ENCODE peak calls at places on chromosome 3, in seven cellular contexts. N, R, F, T, P, E and V are unnamed samples.

GRCh38 chr3:151345854-151346253 is 16.5 kb upstream of the P2RY13 start:
- DNase-seq in F (peak), T (no peak), R (no peak), E (no peak), N (no peak), P (peak), V (no peak)

GRCh38 chr3:150727653-150728502 is 24.2 kb upstream of the ERICH6 start:
- DNase-seq in P (peak), R (no peak), N (no peak), E (no peak), T (no peak), F (no peak), V (no peak)

GRCh38 chr3:146777941-146778340 is 172.8 kb upstream of the PLSCR5 start:
- DNase-seq in P (no peak), F (no peak), R (no peak), E (no peak), T (no peak), N (no peak), V (no peak)

GRCh38 chr3:25513642-25514266 is 85.7 kb downstream of the RARB start:
- DNase-seq in E (no peak), F (no peak), R (no peak), T (no peak), P (no peak), N (no peak), V (no peak)

GRCh38 chr3:70829101-70829500 is 516.7 kb upstream of the MDFIC2 start:
- DNase-seq in E (no peak), F (peak), N (no peak), T (no peak), R (no peak), P (peak), V (no peak)

GRCh38 chr3:71130516-71131384 is 452.8 kb downstream of the FOXP1 start:
- DNase-seq in T (no peak), N (no peak), P (peak), E (no peak), R (peak), F (peak), V (no peak)

GRCh38 chr3:67288707-67289106 is 290.6 kb downstream of the KBTBD8 start:
- DNase-seq in F (no peak), P (no peak), R (no peak), T (no peak), N (no peak), E (no peak), V (no peak)

GRCh38 chr3:126517291-126517951 is at the start of gene UROC1:
- DNase-seq in E (no peak), T (no peak), P (no peak), F (no peak), N (no peak), R (no peak), V (no peak)

GRCh38 chr3:52456169-52456799 is 880 bp downstream of the NISCH start:
- DNase-seq in F (peak), R (peak), N (peak), E (peak), T (peak), P (peak), V (no peak)

GRCh38 chr3:166663194-166663593 is 716.9 kb downstream of the ZBBX start:
- DNase-seq in T (no peak), P (no peak), N (no peak), F (no peak), E (peak), R (peak), V (no peak)

GRCh38 chr3:112555535-112556170 is 6.1 kb downstream of the ATG3 start:
- DNase-seq in N (no peak), F (peak), R (no peak), E (no peak), P (no peak), T (no peak), V (no peak)

GRCh38 chr3:146189519-146190173 is 28.7 kb upstream of the PLOD2 start:
- DNase-seq in E (peak), N (peak), R (peak), T (peak), F (peak), P (peak), V (peak)

GRCh38 chr3:121871434-121871833 is 22.8 kb upstream of the SLC15A2 start:
- DNase-seq in E (no peak), P (no peak), N (no peak), R (no peak), T (no peak), F (no peak), V (no peak)

GRCh38 chr3:126058666-126059065 is 25.3 kb downstream of the SLC41A3 start:
- DNase-seq in F (no peak), N (no peak), R (no peak), P (no peak), T (no peak), E (no peak), V (no peak)

GRCh38 chr3:112304611-112305010 is 10.6 kb upstream of the SLC9C1 start:
- DNase-seq in N (no peak), T (no peak), F (peak), E (no peak), R (peak), P (no peak), V (no peak)

GRCh38 chr3:8445861-8446260 is 55.8 kb upstream of the LMCD1 start:
- DNase-seq in N (no peak), F (peak), P (peak), R (no peak), E (no peak), T (no peak), V (no peak)

GRCh38 chr3:66962624-66963023 is 35.5 kb upstream of the KBTBD8 start:
- DNase-seq in N (no peak), E (no peak), R (no peak), F (no peak), P (no peak), T (no peak), V (no peak)

DNA sequence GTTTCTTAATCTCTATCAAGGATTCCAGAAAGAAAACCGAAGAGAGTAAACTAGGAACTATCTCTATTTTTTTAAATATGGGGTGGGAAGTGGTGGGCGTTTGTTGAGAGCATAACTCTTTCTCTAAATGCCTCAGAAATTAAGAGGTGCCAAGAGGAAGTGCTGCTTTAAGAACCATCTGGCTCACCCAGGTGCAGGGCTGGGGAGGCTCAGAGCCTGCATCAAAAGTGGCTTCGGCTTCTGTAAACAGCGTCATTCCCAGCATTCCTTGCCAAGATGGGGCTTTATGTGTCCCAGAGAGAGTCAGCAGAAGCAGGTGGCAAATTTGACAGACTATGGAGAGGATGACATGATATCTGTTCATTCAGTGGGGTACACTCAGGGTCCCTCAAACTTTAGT is 123.3 kb upstream of the BFSP2 start:
- DNase-seq in F (no peak), P (no peak), T (no peak), N (no peak), R (no peak), E (no peak), V (no peak)
- H3K4ac ChIP-seq in F (no peak), P (no peak), T (no peak), N (no peak), R (no peak), E (no peak), V (no peak)

DNA sequence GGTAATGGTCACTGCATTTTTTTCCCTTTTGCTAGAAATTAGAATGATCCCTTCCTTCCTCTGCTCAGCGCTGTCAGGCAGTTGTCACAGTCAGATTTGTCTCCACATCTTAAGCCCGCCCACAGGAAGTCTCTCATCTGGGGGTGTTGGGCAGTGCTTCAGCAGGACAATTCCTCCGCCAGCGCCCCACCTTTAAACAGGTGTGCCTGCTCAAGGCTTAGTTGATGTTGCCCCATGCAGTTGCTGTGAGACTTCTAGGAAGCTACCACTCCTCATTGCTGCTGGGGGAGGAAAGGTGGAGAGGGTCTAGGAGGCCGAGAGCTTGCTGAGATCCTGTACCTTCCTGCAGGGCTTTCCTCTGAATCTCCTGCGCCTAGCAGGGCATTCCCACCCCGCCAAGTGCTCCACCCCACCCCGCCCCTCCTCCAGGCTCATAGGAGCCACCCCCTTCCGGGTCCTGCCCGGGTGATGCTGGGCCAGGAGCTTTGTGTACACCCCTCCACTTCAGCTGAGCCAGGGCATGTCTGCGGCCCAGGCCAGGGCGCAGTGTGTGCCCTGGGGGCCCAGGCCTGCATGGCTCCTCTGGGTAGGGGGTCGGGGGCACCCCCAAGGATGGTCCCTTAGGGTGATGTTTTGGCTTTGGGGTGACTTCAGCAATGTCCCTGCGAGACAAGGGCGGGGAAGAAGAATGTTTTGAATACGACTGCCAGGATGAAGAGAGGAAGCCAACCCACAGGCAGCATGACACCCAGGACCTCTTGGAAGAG is 68.7 kb downstream of the TRAK1 start:
- DNase-seq in T (peak), P (peak), N (peak), R (peak), F (no peak), E (peak), V (peak)
- H3K18ac ChIP-seq in T (peak), P (peak), N (no peak), R (no peak), F (peak), E (no peak), V (peak)

GRCh38 chr3:190059242-190059590 is 61.5 kb downstream of the P3H2 start:
- DNase-seq in E (no peak), N (no peak), T (no peak), R (no peak), F (peak), P (peak), V (no peak)
- H2BK5ac ChIP-seq in E (peak), N (no peak), T (no peak), R (no peak), F (peak), P (no peak), V (no peak)

DNA sequence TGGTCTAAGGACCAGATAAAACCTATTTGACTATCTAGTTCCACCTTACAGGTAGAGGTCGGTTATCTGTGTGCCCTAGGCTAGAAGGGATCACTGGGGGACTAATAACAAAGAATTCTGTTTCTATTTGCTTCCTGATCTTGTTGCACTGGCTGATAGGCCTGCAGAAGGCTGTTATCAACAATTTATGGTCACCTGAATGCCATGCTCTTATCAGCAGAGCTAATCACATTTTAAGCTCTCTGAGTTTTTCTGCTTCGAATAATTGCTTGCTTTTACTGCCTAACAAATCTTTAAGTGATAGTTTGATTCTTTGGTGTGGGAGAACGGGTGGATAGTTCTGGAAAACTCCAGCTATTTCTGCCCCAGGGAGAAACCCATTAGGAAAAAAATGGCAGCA is 263.1 kb downstream of the PDZRN3 start:
- DNase-seq in R (peak), F (no peak), E (no peak), P (no peak), T (no peak), N (no peak), V (no peak)
- H3K4ac ChIP-seq in R (no peak), F (no peak), E (no peak), P (no peak), T (no peak), N (no peak), V (no peak)

GRCh38 chr3:7172996-7173395 is 312.1 kb downstream of the GRM7 start:
- DNase-seq in T (no peak), N (no peak), F (no peak), P (no peak), E (no peak), R (no peak), V (no peak)
- H3K18ac ChIP-seq in T (no peak), N (no peak), F (no peak), P (no peak), E (no peak), R (no peak), V (no peak)

GRCh38 chr3:57164606-57165573 is at the start of gene IL17RD:
- DNase-seq in F (peak), T (peak), N (peak), R (peak), E (peak), P (peak), V (peak)

GRCh38 chr3:57163751-57164150 is 1.4 kb downstream of the IL17RD start:
- DNase-seq in P (no peak), R (peak), T (no peak), F (no peak), N (no peak), E (peak), V (no peak)

GRCh38 chr3:57161915-57162314 is 3.2 kb downstream of the IL17RD start:
- DNase-seq in R (peak), P (no peak), N (no peak), F (no peak), T (no peak), E (no peak), V (no peak)

GRCh38 chr3:57165637-57166036 is 484 bp upstream of the IL17RD start:
- DNase-seq in E (no peak), P (no peak), T (no peak), F (no peak), N (no peak), R (no peak), V (no peak)

DNA sequence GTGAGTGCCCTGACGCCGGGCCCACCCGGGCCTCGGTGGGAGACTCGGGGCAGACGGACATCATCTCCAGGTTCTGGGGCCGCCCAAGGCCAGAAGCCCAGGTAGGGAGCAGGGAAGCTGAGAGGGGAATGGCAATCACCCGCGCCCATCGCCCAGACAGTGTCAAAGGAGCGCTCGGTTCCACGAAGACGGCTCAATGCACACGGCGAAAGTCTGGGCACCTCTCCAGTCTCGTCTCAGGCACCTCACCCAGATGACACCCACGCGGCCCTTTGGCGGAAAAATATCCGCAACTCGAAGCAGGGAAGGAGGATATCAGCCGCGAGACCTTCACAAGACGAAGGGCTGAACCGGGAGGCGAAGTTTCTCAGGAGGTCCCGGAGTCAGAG is 942 bp downstream of the IL17RD start:
- DNase-seq in N (no peak), P (no peak), R (peak), T (no peak), F (peak), E (no peak), V (no peak)
- H2BK5ac ChIP-seq in N (peak), P (no peak), R (peak), T (no peak), F (no peak), E (no peak), V (peak)

GRCh38 chr3:3902156-3902555 is 102.9 kb downstream of the LRRN1 start:
- DNase-seq in P (no peak), F (no peak), R (no peak), E (no peak), N (no peak), T (no peak), V (no peak)
- H3K4ac ChIP-seq in P (no peak), F (no peak), R (no peak), E (no peak), N (no peak), T (no peak), V (no peak)

GRCh38 chr3:96449341-96449740 is 365.1 kb upstream of the EPHA6 start:
- DNase-seq in P (no peak), F (no peak), T (no peak), R (no peak), E (no peak), N (no peak), V (no peak)

GRCh38 chr3:96449803-96450202 is 364.6 kb upstream of the EPHA6 start:
- DNase-seq in E (no peak), T (peak), N (no peak), R (peak), P (no peak), F (no peak), V (peak)
- H3K18ac ChIP-seq in E (no peak), T (no peak), N (no peak), R (no peak), P (no peak), F (no peak), V (no peak)